ENCODE peak calls at places on chromosomes 4 and X, in six cellular contexts. N is heart left ventricle; O is stimulated activated CD4-positive, alpha-beta T cell treated with anti-CD3 and anti-CD28 coated beads, TNF-alpha, amount 100 ng/mL, for 4 hours; P is Jurkat, Clone E6-1; G is non-pigmented ciliary epithelial cell; S is psoas muscle. R is an unnamed sample.

GRCh38 chr4:78482281-78482680 is 69.3 kb upstream of the ANXA3 start:
- DNase-seq in N (no peak), O (no peak), P (no peak), G (no peak), S (no peak), R (no peak)

GRCh38 chr4:113502476-113502875 is 259.1 kb downstream of the CAMK2D start:
- DNase-seq in N (no peak), O (no peak), P (no peak), G (no peak), S (no peak), R (no peak)

GRCh38 chr4:24781999-24782745 is 13.2 kb upstream of the SOD3 start:
- DNase-seq in N (no peak), O (no peak), P (no peak), G (no peak), S (no peak), R (no peak)

GRCh38 chrX:39869846-39870601 is 227.7 kb downstream of the BCOR start:
- DNase-seq in N (no peak), O (peak; percentile 46), P (peak; percentile 89), G (no peak), S (no peak), R (peak; percentile 20)

GRCh38 chr4:155529197-155529596 is 137.5 kb upstream of the GUCY1A1 start:
- DNase-seq in N (no peak), O (no peak), P (peak; percentile 31), G (no peak), S (no peak), R (no peak)

GRCh38 chr4:56612282-56612681 is 68.8 kb downstream of the HOPX start:
- DNase-seq in N (no peak), O (no peak), P (no peak), G (no peak), S (no peak), R (no peak)

GRCh38 chr4:126969360-126969759 is 663.4 kb upstream of the INTU start:
- DNase-seq in N (no peak), O (no peak), P (no peak), G (no peak), S (no peak), R (no peak)

GRCh38 chr4:128357286-128357685 is 69.7 kb upstream of the PGRMC2 start:
- DNase-seq in N (no peak), O (no peak), P (no peak), G (no peak), S (no peak), R (no peak)

R was measured in activated CD4-positive, CD25-positive, alpha-beta regulatory T cell.